ENCODE peak calls at places on chromosomes 13 and 19, in four cellular contexts. Q, N, D and X are unnamed samples.

GRCh38 chr19:42345191-42345812 is 19.9 kb downstream of the MEGF8 start:
- DNase-seq in D (no peak), N (no peak), Q (no peak), X (no peak)

GRCh38 chr13:36275190-36276002 is 22.2 kb downstream of the CCDC169 start:
- DNase-seq in Q (no peak), N (no peak), D (no peak), X (peak)

GRCh38 chr19:10724573-10725071 is 6.7 kb downstream of the DNM2 start:
- DNase-seq in N (no peak), D (no peak), Q (no peak), X (no peak)

GRCh38 chr19:47694466-47695273 is 18.6 kb upstream of the EHD2 start:
- DNase-seq in D (no peak), N (no peak), Q (no peak), X (no peak)

GRCh38 chr13:48954086-48954485 is 21.6 kb upstream of the FNDC3A start:
- DNase-seq in Q (no peak), D (no peak), N (no peak), X (no peak)

GRCh38 chr13:76822691-76823267 is 63.4 kb downstream of the KCTD12 start:
- DNase-seq in D (no peak), Q (no peak), N (no peak), X (no peak)

GRCh38 chr19:47646924-47647323 is 38.0 kb downstream of the BICRA start:
- DNase-seq in Q (no peak), N (no peak), D (no peak), X (no peak)

GRCh38 chr13:94427313-94427712 is 52.2 kb downstream of the DCT start:
- DNase-seq in D (no peak), Q (no peak), N (no peak), X (no peak)

GRCh38 chr13:113972451-113973217 is 1.2 kb downstream of the C13orf46 start:
- DNase-seq in Q (no peak), N (no peak), D (no peak), X (no peak)

GRCh38 chr19:3357731-3358391 is 8.5 kb upstream of the NFIC start:
- DNase-seq in Q (no peak), D (no peak), N (no peak), X (no peak)

GRCh38 chr19:18150776-18151624 is 2.0 kb upstream of the PIK3R2 start:
- DNase-seq in Q (no peak), N (no peak), D (no peak), X (no peak)

GRCh38 chr13:113820813-113821651 is 42.8 kb downstream of the GAS6 start:
- DNase-seq in D (no peak), Q (peak), N (peak), X (peak)

GRCh38 chr19:18606281-18607221 is at the start of gene CRLF1:
- DNase-seq in Q (no peak), N (no peak), D (no peak), X (no peak)

GRCh38 chr19:4684312-4685095 is 14.4 kb upstream of the MYDGF start:
- DNase-seq in Q (no peak), N (no peak), D (no peak), X (no peak)

GRCh38 chr13:48653074-48654054 is at the start of gene CYSLTR2:
- DNase-seq in Q (no peak), D (no peak), N (no peak), X (no peak)

GRCh38 chr13:47628666-47629065 is 372.4 kb downstream of the SUCLA2 start:
- DNase-seq in N (no peak), Q (no peak), D (no peak), X (no peak)

GRCh38 chr13:107043016-107043957 is 475.4 kb upstream of the ARGLU1 start:
- DNase-seq in Q (no peak), N (no peak), D (no peak), X (no peak)

GRCh38 chr19:45958763-45959516 is 14.7 kb downstream of the NOVA2 start:
- DNase-seq in N (no peak), D (no peak), Q (no peak), X (no peak)

GRCh38 chr19:15178629-15179308 is 22.0 kb downstream of the NOTCH3 start:
- DNase-seq in D (peak), Q (no peak), N (no peak), X (no peak)

GRCh38 chr19:17328517-17329060 is 6.1 kb downstream of the ANO8 start:
- DNase-seq in Q (no peak), N (peak), D (peak), X (no peak)

GRCh38 chr13:94362411-94362909 is 117.0 kb downstream of the DCT start:
- DNase-seq in N (peak), Q (peak), D (peak), X (peak)

GRCh38 chr19:3319643-3320353 is 46.6 kb upstream of the NFIC start:
- DNase-seq in N (no peak), Q (no peak), D (no peak), X (no peak)

GRCh38 chr19:35236638-35237400 is 8.3 kb upstream of the FAM187B start:
- DNase-seq in Q (no peak), D (no peak), N (peak), X (no peak)

GRCh38 chr19:20371911-20372310 is 193.7 kb downstream of the ZNF737 start:
- DNase-seq in N (no peak), D (no peak), Q (no peak), X (no peak)

GRCh38 chr13:41401371-41401770 is 56.0 kb upstream of the RGCC start:
- DNase-seq in N (no peak), Q (no peak), D (no peak), X (peak)

GRCh38 chr19:48487944-48488343 is 18.8 kb downstream of the CYTH2 start:
- DNase-seq in Q (peak), D (no peak), N (no peak), X (no peak)

GRCh38 chr19:32817252-32817912 is 52.2 kb downstream of the SLC7A9 start:
- DNase-seq in D (no peak), N (no peak), Q (no peak), X (no peak)

GRCh38 chr19:18321729-18322091 is 1.2 kb downstream of the LSM4 start:
- DNase-seq in D (no peak), N (no peak), Q (no peak), X (peak)

GRCh38 chr13:29888306-29888705 is 37.9 kb upstream of the UBL3 start:
- DNase-seq in D (no peak), N (no peak), Q (no peak), X (no peak)

GRCh38 chr13:25214371-25215252 is 42.5 kb upstream of the AMER2 start:
- DNase-seq in D (no peak), Q (no peak), N (no peak), X (no peak)

GRCh38 chr19:33064778-33065550 is at the start of gene RHPN2:
- DNase-seq in D (peak), N (peak), Q (no peak), X (peak)

GRCh38 chr13:20051366-20051765 is 92.8 kb downstream of the ZMYM2 start:
- DNase-seq in N (no peak), D (no peak), Q (no peak), X (no peak)

GRCh38 chr19:19064811-19065745 is 1.3 kb downstream of the SLC25A42 start:
- DNase-seq in D (no peak), N (peak), Q (no peak), X (no peak)

GRCh38 chr13:26541041-26541440 is 16.4 kb upstream of the WASF3 start:
- DNase-seq in D (no peak), Q (no peak), N (no peak), X (no peak)

GRCh38 chr13:40813662-40814454 is 24.4 kb downstream of the SLC25A15 start:
- DNase-seq in D (peak), Q (no peak), N (no peak), X (peak)

GRCh38 chr19:54164369-54165068 is 5.0 kb upstream of the LENG1 start:
- DNase-seq in N (peak), D (peak), Q (no peak), X (peak)

GRCh38 chr19:45638930-45639729 is at the start of gene EML2:
- DNase-seq in N (peak), D (peak), Q (no peak), X (peak)

DNA sequence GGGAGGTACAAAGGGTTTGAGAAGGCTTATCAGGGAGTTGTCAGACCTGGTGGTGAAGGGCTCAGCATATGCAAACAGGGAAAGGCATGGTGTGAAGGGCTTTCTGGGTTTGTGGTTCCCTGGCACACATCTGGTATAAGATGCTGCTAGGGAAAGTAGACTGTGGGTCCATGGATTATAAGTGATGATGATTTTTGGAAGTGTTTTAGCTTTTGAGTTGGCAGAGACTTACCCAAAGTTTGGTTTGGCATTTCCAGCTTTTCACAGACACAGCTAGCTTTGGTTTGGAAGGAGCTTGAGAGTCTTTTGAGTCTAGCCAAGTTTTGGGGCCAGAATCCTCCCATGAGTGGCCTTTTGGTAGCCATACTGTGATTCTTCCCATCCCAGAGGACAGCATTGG is 2.3 kb downstream of the TRIM28 start:
- DNase-seq in Q (no peak), N (no peak), D (no peak), X (no peak)
- TF ChIP-seq POLR2A in Q (no peak), N (no peak), D (no peak), X (no peak)

DNA sequence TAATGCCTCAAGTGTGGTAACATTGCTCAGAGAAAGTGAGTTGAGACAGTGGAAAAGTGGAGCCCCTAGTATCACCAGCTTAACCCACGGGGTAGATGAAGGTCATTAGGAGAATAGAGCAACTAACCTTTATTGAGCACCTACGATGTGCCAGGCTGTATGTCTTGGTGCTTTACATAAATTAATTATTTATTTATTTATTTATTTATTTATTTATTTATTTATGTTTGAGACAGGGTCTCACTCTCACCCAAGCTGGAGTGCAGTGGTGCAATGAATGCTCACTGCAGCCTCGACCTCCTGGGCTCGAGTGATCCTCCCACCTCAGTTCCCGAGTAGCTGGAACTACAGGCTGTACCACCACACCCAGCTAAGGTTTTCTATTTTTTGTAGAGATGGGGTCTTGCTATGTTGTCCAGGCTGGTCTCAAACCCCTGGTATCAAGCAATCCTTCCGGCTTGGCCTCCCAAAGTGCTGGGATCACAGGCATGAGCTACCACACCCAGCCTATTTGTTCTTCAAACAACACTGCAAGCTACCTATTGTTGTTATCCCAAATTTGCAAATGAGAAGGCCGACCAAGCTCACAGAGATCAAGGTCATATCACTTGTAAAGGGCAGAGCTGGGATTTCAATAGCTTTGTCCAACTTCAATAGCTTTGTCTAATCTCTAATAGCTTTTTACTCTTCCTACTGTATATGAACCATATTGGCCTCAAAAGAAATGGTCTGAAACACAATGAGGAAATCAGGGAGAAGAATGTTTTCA is 79.4 kb downstream of the TM9SF2 start:
- DNase-seq in D (no peak), N (no peak), Q (no peak), X (no peak)
- TF ChIP-seq POLR2A in D (no peak), N (no peak), Q (no peak), X (no peak)

GRCh38 chr13:110770678-110771077 is 57.2 kb downstream of the ING1 start:
- DNase-seq in N (no peak), D (no peak), Q (no peak), X (no peak)
- TF ChIP-seq POLR2A in N (no peak), D (no peak), Q (no peak), X (no peak)

DNA sequence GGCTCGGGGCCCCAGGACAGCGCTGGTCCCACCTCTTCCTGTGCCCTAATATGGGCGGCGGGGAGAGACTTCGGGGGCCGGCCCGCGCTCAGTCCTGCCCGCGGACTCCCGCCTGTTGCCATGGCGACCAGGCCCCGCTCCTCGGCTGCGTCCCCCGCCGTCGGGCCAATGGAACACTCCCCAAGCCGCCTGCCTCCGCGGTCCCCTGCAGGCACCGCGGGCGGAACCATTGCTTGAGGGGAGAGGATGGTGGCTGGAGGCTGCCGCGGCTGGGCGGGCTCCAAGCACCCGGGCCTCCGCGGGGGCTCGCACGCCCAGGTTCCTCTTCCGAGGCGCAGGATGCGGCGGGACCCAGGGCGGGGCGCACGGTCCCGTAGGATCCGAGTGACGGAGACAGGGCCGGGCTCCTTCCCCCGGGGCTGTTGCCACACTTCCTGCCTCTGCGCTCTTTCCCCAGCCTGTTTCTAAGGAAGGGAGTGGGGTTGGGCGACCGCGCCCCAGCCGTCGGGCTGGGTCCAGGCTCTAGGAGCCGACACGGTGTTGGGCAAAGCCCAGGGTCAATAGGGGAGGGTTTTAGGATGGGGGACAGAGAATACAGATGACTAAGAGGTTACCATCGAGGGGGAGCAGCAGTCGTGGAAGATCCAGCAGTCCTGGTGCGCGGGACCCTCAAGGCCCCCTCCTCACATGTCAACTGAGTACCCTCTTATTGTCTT is 1.2 kb upstream of the JUNB start:
- DNase-seq in D (peak), Q (peak), N (peak), X (peak)
- TF ChIP-seq POLR2A in D (no peak), Q (peak), N (peak), X (peak)

GRCh38 chr19:6516659-6517291 is 14.1 kb upstream of the TNFSF9 start:
- DNase-seq in N (peak), Q (peak), D (peak), X (peak)
- TF ChIP-seq POLR2A in N (no peak), Q (no peak), D (no peak), X (peak)

GRCh38 chr19:13843104-13843921 is 33.6 kb upstream of the NANOS3 start:
- DNase-seq in D (peak), Q (peak), N (no peak), X (no peak)
- TF ChIP-seq POLR2A in D (no peak), Q (no peak), N (no peak), X (no peak)